ENCODE peak calls at places on chromosome 22, in nine cellular contexts. Z, X, E, W, U, O, A, F and H are unnamed samples.

GRCh38 chr22:48893288-48894063 is 934.2 kb downstream of the BRD1 start:
- DNase-seq in O (no peak), W (no peak), U (no peak), E (no peak), X (no peak), F (no peak), Z (no peak), A (no peak), H (no peak)

GRCh38 chr22:43500792-43501785 is 89.3 kb downstream of the MPPED1 start:
- DNase-seq in U (no peak), F (no peak), O (no peak), A (no peak), Z (no peak), E (no peak), X (no peak), W (no peak), H (no peak)

GRCh38 chr22:44449061-44449682 is 48.9 kb downstream of the RTL6 start:
- DNase-seq in W (peak; percentile 73), U (peak; percentile 67), X (peak; percentile 84), Z (no peak), A (peak; percentile 93), E (peak; percentile 95), O (no peak), F (no peak), H (peak; percentile 97)

GRCh38 chr22:37525073-37525745 is 6.0 kb upstream of the CARD10 start:
- DNase-seq in U (peak; percentile 50), E (peak; percentile 98), A (peak; percentile 96), X (peak; percentile 83), O (no peak), F (no peak), Z (no peak), W (no peak), H (peak; percentile 96)

GRCh38 chr22:21582801-21583740 is 15.6 kb downstream of the UBE2L3 start:
- DNase-seq in W (no peak), Z (no peak), U (no peak), A (no peak), E (no peak), F (peak; percentile 88), O (no peak), X (no peak), H (no peak)

GRCh38 chr22:39246217-39246616 is 1.4 kb upstream of the PDGFB start:
- DNase-seq in Z (no peak), E (no peak), A (no peak), U (no peak), X (no peak), F (no peak), W (no peak), O (no peak), H (no peak)

GRCh38 chr22:18035740-18036139 is 11.4 kb upstream of the MICAL3 start:
- DNase-seq in Z (no peak), A (peak; percentile 41), O (no peak), E (no peak), U (no peak), X (no peak), F (no peak), W (no peak), H (no peak)

GRCh38 chr22:35552186-35552842 is 11.7 kb downstream of the RASD2 start:
- DNase-seq in F (no peak), A (peak; percentile 91), U (no peak), O (peak; percentile 81), W (peak; percentile 72), E (peak; percentile 46), Z (peak; percentile 78), X (no peak), H (peak; percentile 20)

GRCh38 chr22:25327018-25327755 is 107.7 kb downstream of the CRYBB2 start:
- DNase-seq in Z (no peak), E (no peak), A (peak; percentile 13), X (no peak), W (no peak), F (no peak), U (no peak), O (no peak), H (no peak)

GRCh38 chr22:43749473-43749872 is 62.6 kb downstream of the EFCAB6 start:
- DNase-seq in A (no peak), W (no peak), F (no peak), E (no peak), O (no peak), U (no peak), Z (no peak), X (no peak), H (no peak)

GRCh38 chr22:50319503-50319951 is 7.3 kb downstream of the DENND6B start:
- DNase-seq in W (no peak), O (no peak), U (no peak), A (no peak), X (no peak), Z (no peak), F (no peak), E (no peak), H (no peak)

GRCh38 chr22:17087176-17088131 is 2.7 kb downstream of the IL17RA start:
- DNase-seq in X (peak; percentile 49), W (peak; percentile 77), U (no peak), E (no peak), A (peak; percentile 81), O (peak; percentile 31), Z (peak; percentile 59), F (no peak), H (peak; percentile 54)

GRCh38 chr22:37176464-37177061 is 11.5 kb downstream of the C1QTNF6 start:
- DNase-seq in Z (no peak), F (no peak), E (peak; percentile 92), O (no peak), X (peak; percentile 18), W (peak; percentile 31), U (no peak), A (peak; percentile 49), H (peak; percentile 71)

GRCh38 chr22:45879552-45879949 is 97.4 kb downstream of the WNT7B start:
- DNase-seq in U (no peak), E (no peak), X (no peak), A (no peak), F (no peak), O (no peak), Z (no peak), W (no peak), H (no peak)

GRCh38 chr22:49437956-49438355 is 389.7 kb downstream of the BRD1 start:
- DNase-seq in W (no peak), O (no peak), A (no peak), U (no peak), Z (no peak), X (no peak), E (no peak), F (no peak), H (no peak)

GRCh38 chr22:32695451-32695891 is 106.0 kb upstream of the TIMP3 start:
- DNase-seq in U (peak; percentile 71), X (no peak), A (peak; percentile 79), W (no peak), E (peak; percentile 88), F (no peak), Z (no peak), O (no peak), H (peak; percentile 96)

GRCh38 chr22:31586137-31586920 is 75.7 kb downstream of the PISD start:
- DNase-seq in O (no peak), A (no peak), W (no peak), U (no peak), F (no peak), X (peak; percentile 15), Z (no peak), E (peak; percentile 81), H (peak; percentile 54)

GRCh38 chr22:26798433-26799065 is 141.2 kb downstream of the MIAT start:
- DNase-seq in W (no peak), O (no peak), X (no peak), U (no peak), A (no peak), F (no peak), E (no peak), Z (no peak), H (no peak)

GRCh38 chr22:23898006-23898974 is 4.1 kb downstream of the MIF start:
- DNase-seq in E (no peak), U (no peak), X (no peak), W (no peak), O (no peak), F (no peak), A (no peak), Z (no peak), H (no peak)

GRCh38 chr22:47567741-47568140 is 805.3 kb downstream of the TBC1D22A start:
- DNase-seq in F (no peak), O (no peak), U (no peak), E (no peak), W (no peak), A (no peak), Z (no peak), X (no peak), H (no peak)

GRCh38 chr22:36928826-36929535 is 15.6 kb downstream of the CSF2RB start:
- DNase-seq in Z (no peak), A (no peak), E (no peak), F (no peak), O (no peak), U (no peak), W (no peak), X (no peak), H (peak; percentile 14)

GRCh38 chr22:50576070-50576469 is 2.2 kb downstream of the CPT1B start:
- DNase-seq in E (peak; percentile 47), A (peak; percentile 63), F (no peak), X (peak; percentile 53), Z (no peak), U (no peak), W (no peak), O (no peak), H (peak; percentile 60)

GRCh38 chr22:37295946-37296345 is 13.6 kb downstream of the CYTH4 start:
- DNase-seq in Z (no peak), U (no peak), X (no peak), O (no peak), E (no peak), A (no peak), W (no peak), F (no peak), H (no peak)

GRCh38 chr22:49010086-49010863 is 817.4 kb downstream of the BRD1 start:
- DNase-seq in A (no peak), Z (no peak), O (no peak), X (no peak), U (no peak), F (no peak), E (no peak), W (no peak), H (no peak)

GRCh38 chr22:44180706-44181032 is at the start of gene PARVG:
- DNase-seq in Z (peak; percentile 33), F (no peak), U (no peak), O (peak; percentile 40), X (no peak), E (no peak), W (peak; percentile 81), A (peak; percentile 45), H (no peak)

GRCh38 chr22:19057999-19058491 is 64.2 kb downstream of the DGCR2 start:
- DNase-seq in A (no peak), W (no peak), E (no peak), O (no peak), X (no peak), F (no peak), U (no peak), Z (no peak), H (no peak)

GRCh38 chr22:22802346-22802970 is 85.2 kb upstream of the IGLL5 start:
- DNase-seq in U (no peak), F (no peak), O (peak; percentile 51), Z (peak; percentile 22), E (no peak), X (no peak), A (no peak), W (peak; percentile 70), H (no peak)

GRCh38 chr22:49911881-49912625 is 6.2 kb downstream of the ALG12 start:
- DNase-seq in U (no peak), F (no peak), O (no peak), W (no peak), Z (no peak), E (no peak), X (no peak), A (no peak), H (no peak)

GRCh38 chr22:41539146-41540005 is 4.9 kb downstream of the POLR3H start:
- DNase-seq in Z (no peak), O (no peak), U (no peak), X (no peak), F (no peak), A (no peak), W (no peak), E (peak; percentile 33), H (peak; percentile 34)

GRCh38 chr22:40070701-40071100 is 75.9 kb downstream of the FAM83F start:
- DNase-seq in Z (no peak), X (peak; percentile 44), W (peak; percentile 30), A (no peak), E (peak; percentile 59), O (no peak), F (no peak), U (peak; percentile 19), H (peak; percentile 25)

GRCh38 chr22:46225631-46226030 is 24.5 kb downstream of the CDPF1 start:
- DNase-seq in X (no peak), F (no peak), A (no peak), W (no peak), O (no peak), E (no peak), Z (no peak), U (no peak), H (no peak)